ENCODE peak calls at places on chromosomes 4 and X, in seven cellular contexts. Z is NB4, R is stomach, W is epithelial cell of esophagus, Y is tibial nerve, S is mammary epithelial cell, Q is MCF 10A. H is an unnamed sample.

GRCh38 chr4:26330186-26330787 is 9.5 kb downstream of the RBPJ start:
- DNase-seq in Z (peak), S (peak), Y (peak), Q (peak), R (no peak), W (peak), H (no peak)

GRCh38 chr4:94976371-94977011 is 218.7 kb downstream of the BMPR1B start:
- DNase-seq in Y (no peak), S (peak), Z (no peak), Q (peak), R (no peak), W (peak), H (no peak)

GRCh38 chr4:169220854-169221311 is 49.9 kb downstream of the SH3RF1 start:
- DNase-seq in Q (no peak), S (no peak), Z (no peak), Y (no peak), W (no peak), R (no peak), H (no peak)

GRCh38 chr4:149465941-149466340 is 349.7 kb downstream of the IQCM start:
- DNase-seq in Q (no peak), S (peak), R (no peak), Y (no peak), W (peak), Z (no peak), H (no peak)

GRCh38 chrX:80879143-80879542 is 69.5 kb upstream of the BRWD3 start:
- DNase-seq in R (peak), S (no peak), W (peak), Y (peak), Z (peak), Q (peak), H (no peak)

GRCh38 chr4:54440394-54441223 is 211.5 kb downstream of the PDGFRA start:
- DNase-seq in S (peak), Y (no peak), R (no peak), Z (peak), W (peak), Q (peak), H (no peak)

GRCh38 chr4:6540879-6541278 is 34.1 kb upstream of the MAN2B2 start:
- DNase-seq in W (no peak), S (no peak), Z (no peak), Q (no peak), Y (no peak), R (no peak), H (no peak)

GRCh38 chr4:80058740-80059139 is 14.3 kb downstream of the ANTXR2 start:
- DNase-seq in S (no peak), R (no peak), W (no peak), Q (no peak), Y (no peak), Z (peak), H (no peak)

GRCh38 chr4:55906999-55907398 is 41.7 kb upstream of the CEP135 start:
- DNase-seq in Z (no peak), S (peak), W (peak), Q (peak), Y (no peak), R (no peak), H (no peak)

GRCh38 chr4:67459164-67459563 is 86.1 kb downstream of the CENPC start:
- DNase-seq in Q (peak), Y (no peak), W (no peak), R (no peak), S (no peak), Z (no peak), H (no peak)

GRCh38 chr4:7096264-7096663 is 28.4 kb upstream of the GRPEL1 start:
- DNase-seq in Y (no peak), S (no peak), Z (no peak), W (no peak), Q (no peak), R (no peak), H (no peak)

GRCh38 chr4:13892739-13893105 is 265.2 kb upstream of the BOD1L1 start:
- DNase-seq in S (no peak), Y (no peak), R (no peak), W (no peak), Z (no peak), Q (no peak), H (no peak)

GRCh38 chr4:58776627-58777026 is 1666.4 kb upstream of the IGFBP7 start:
- DNase-seq in Q (peak), R (no peak), Y (no peak), Z (no peak), S (no peak), W (peak), H (no peak)

GRCh38 chrX:135707880-135708279 is 5.6 kb upstream of the CT45A1 start:
- DNase-seq in R (no peak), Z (peak), S (no peak), W (no peak), Q (peak), Y (no peak), H (no peak)

GRCh38 chr4:164946810-164947209 is 30.6 kb downstream of the TRIM61 start:
- DNase-seq in Z (no peak), Y (no peak), Q (no peak), S (no peak), W (no peak), R (no peak), H (no peak)

GRCh38 chr4:85496933-85497332 is 22.0 kb downstream of the ARHGAP24 start:
- DNase-seq in Q (peak), W (peak), S (peak), R (no peak), Z (no peak), Y (no peak), H (no peak)

GRCh38 chr4:85496146-85496849 is 21.3 kb downstream of the ARHGAP24 start:
- DNase-seq in Z (no peak), W (peak), S (no peak), Y (no peak), Q (peak), R (no peak), H (no peak)

GRCh38 chr4:85500110-85500867 is 25.3 kb downstream of the ARHGAP24 start:
- DNase-seq in Y (no peak), R (no peak), Q (peak), Z (no peak), W (peak), S (peak), H (no peak)

GRCh38 chr4:85498068-85498733 is 23.3 kb downstream of the ARHGAP24 start:
- DNase-seq in Y (no peak), W (peak), S (peak), Q (peak), R (peak), Z (peak), H (peak)

DNA sequence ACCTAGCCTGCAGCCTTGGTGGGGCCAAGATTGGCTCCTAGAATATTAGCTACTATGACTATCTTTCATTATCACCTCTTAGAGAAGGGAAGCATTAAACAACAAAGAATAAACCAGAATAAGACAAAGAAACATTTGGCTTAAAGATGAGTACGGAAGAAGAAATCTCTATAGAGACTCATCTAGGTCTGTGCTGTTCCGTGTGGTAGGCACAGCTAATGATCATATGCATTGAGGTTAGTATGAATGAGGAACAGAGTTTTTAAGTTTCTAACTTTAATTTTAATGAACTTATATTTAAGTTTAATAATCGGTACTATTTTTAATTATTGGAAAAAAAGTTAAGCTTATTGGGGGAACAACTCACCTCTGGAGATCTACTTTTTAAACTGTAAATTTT is 24.6 kb downstream of the ARHGAP24 start:
- DNase-seq in W (no peak), Z (no peak), S (no peak), R (no peak), Y (no peak), Q (no peak), H (no peak)
- TF ChIP-seq CTCF in W (no peak), Z (no peak), S (no peak), R (no peak), Y (no peak), Q (no peak), H (no peak)

DNA sequence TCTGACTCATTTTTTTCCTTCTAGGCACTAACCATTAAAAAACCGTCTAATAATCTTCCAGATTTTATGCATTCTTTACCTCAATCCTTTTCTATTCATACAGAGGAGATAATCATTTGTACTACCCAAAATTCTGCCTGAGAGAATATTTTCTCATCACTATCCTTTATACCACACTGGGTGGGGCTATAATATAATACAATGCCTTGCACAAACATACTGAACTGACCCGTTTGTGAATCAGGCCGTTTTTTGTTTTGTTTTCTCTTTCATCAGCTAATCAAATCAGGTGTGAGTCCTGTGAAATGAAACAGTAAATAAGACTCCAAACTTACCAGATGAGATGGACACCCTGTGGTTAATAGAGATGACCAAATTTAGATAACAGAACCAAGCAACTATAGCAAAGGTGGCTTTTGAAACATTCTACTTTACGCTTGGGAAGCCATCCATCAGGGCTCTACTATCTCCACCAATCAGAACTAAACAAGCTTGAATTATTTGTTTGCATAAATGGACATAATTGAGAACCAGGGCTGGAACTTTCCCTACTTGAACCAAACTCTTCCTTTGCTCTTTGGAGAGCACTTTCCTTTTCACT is 573.0 kb downstream of the GABRG1 start:
- DNase-seq in Y (no peak), Q (peak), Z (no peak), W (peak), S (no peak), R (no peak), H (no peak)
- TF ChIP-seq CTCF in Y (no peak), Q (peak), Z (no peak), W (no peak), S (no peak), R (no peak), H (no peak)

DNA sequence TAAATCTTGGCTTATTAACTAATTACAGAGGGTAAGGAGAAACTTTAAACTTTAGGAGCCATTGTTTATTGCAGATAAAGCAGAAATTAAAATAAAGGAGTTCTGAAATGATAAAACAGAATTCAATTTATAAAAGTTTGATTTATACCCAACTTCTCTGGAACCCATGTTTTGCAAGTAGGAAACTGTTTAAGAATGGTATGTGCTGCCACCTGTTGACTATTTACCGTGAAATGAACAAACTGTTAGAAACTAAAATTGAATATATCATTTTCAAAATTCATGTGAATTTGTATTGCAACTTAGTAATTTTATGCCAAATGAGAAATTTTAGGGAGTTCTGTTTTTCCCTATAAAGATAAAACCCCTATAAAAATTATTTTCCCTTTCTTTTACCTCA is 11.0 kb upstream of the TBC1D8B start:
- DNase-seq in Q (peak), W (peak), S (no peak), Y (no peak), Z (peak), R (no peak), H (no peak)
- TF ChIP-seq CTCF in Q (peak), W (peak), S (peak), Y (no peak), Z (no peak), R (no peak), H (no peak)

GRCh38 chrX:124211312-124211942 is 121.0 kb upstream of the TEX13D start:
- DNase-seq in R (no peak), W (peak), Q (peak), S (peak), Z (peak), Y (no peak), H (no peak)
- TF ChIP-seq CTCF in R (peak), W (peak), Q (peak), S (peak), Z (peak), Y (peak), H (peak)